ENCODE peak calls at places on chromosomes 5 and 9, in nine cellular contexts. R is stimulated activated CD8-positive, alpha-beta memory T cell treated with anti-CD3 and anti-CD28 coated beads, Interleukin-12 subunit alpha, Interleukin-12 subunit beta, amount 100 ng/mL, for 1 hour; W is AG09309; C is naive B cell; L is ovary; O is colonic mucosa; D is AG04449; N is hippocampal formation; F is stimulated activated CD4-positive, alpha-beta T cell treated with anti-CD3 and anti-CD28 coated beads, Interleukin-15, amount 100 ng/mL, for 1 hour. M is an unnamed sample.

GRCh38 chr9:94082956-94083355 is 1.3 kb upstream of the PTPDC1 start:
- DNase-seq in R (no peak), W (no peak), C (no peak), L (no peak), O (no peak), D (no peak), N (no peak), F (no peak), M (no peak)

GRCh38 chr9:36974731-36975130 is 59.3 kb downstream of the PAX5 start:
- DNase-seq in R (no peak), W (no peak), C (no peak), L (no peak), O (no peak), D (no peak), N (no peak), F (no peak), M (no peak)

GRCh38 chr5:159819671-159820411 is 96.4 kb upstream of the ADRA1B start:
- DNase-seq in R (no peak), W (no peak), C (no peak), L (peak; percentile 24), O (peak; percentile 26), D (no peak), N (no peak), F (no peak), M (no peak)

GRCh38 chr9:127543221-127543620 is 68.9 kb upstream of the STXBP1 start:
- DNase-seq in R (no peak), W (no peak), C (no peak), L (no peak), O (no peak), D (no peak), N (no peak), F (no peak), M (no peak)

GRCh38 chr5:58299266-58299665 is 160.6 kb downstream of the PLK2 start:
- DNase-seq in R (no peak), W (no peak), C (no peak), L (no peak), O (no peak), D (no peak), N (no peak), F (no peak), M (no peak)

GRCh38 chr5:163915481-163915961 is 410.1 kb downstream of the MAT2B start:
- DNase-seq in R (no peak), W (no peak), C (peak; percentile 85), L (no peak), O (peak; percentile 72), D (peak; percentile 5), N (no peak), F (no peak), M (peak; percentile 40)

GRCh38 chr9:6152824-6153223 is 62.8 kb upstream of the IL33 start:
- DNase-seq in R (no peak), W (no peak), C (no peak), L (no peak), O (no peak), D (no peak), N (no peak), F (no peak), M (no peak)

GRCh38 chr5:82622205-82622604 is 344.1 kb upstream of the RPS23 start:
- DNase-seq in R (no peak), W (no peak), C (no peak), L (no peak), O (no peak), D (no peak), N (no peak), F (no peak), M (no peak)

GRCh38 chr9:90916147-90916734 is 114.6 kb downstream of the SYK start:
- DNase-seq in R (no peak), W (no peak), C (no peak), L (no peak), O (no peak), D (no peak), N (no peak), F (no peak), M (no peak)

GRCh38 chr5:112142769-112143270 is 276.3 kb downstream of the EPB41L4A start:
- DNase-seq in R (no peak), W (peak; percentile 39), C (no peak), L (no peak), O (no peak), D (no peak), N (no peak), F (no peak), M (no peak)

GRCh38 chr5:146515473-146516150 is 378 bp downstream of the GPR151 start:
- DNase-seq in R (no peak), W (no peak), C (no peak), L (no peak), O (no peak), D (no peak), N (no peak), F (no peak), M (no peak)

GRCh38 chr9:127586537-127586936 is 25.5 kb upstream of the STXBP1 start:
- DNase-seq in R (peak; percentile 43), W (no peak), C (peak; percentile 48), L (peak; percentile 81), O (peak; percentile 89), D (no peak), N (peak; percentile 52), F (peak; percentile 36), M (peak; percentile 44)

GRCh38 chr9:132672413-132672690 is 2.1 kb downstream of the GTF3C4 start:
- DNase-seq in R (no peak), W (no peak), C (no peak), L (no peak), O (no peak), D (no peak), N (no peak), F (no peak), M (no peak)

GRCh38 chr9:91949293-91949945 is 609 bp downstream of the ROR2 start:
- DNase-seq in R (no peak), W (no peak), C (no peak), L (peak; percentile 63), O (no peak), D (no peak), N (no peak), F (no peak), M (no peak)

GRCh38 chr5:77960863-77961396 is 184.8 kb upstream of the TBCA start:
- DNase-seq in R (no peak), W (no peak), C (no peak), L (no peak), O (no peak), D (no peak), N (no peak), F (no peak), M (no peak)

GRCh38 chr5:160175438-160176218 is 53.7 kb upstream of the FABP6 start:
- DNase-seq in R (no peak), W (no peak), C (no peak), L (peak; percentile 75), O (no peak), D (no peak), N (peak; percentile 78), F (no peak), M (no peak)

GRCh38 chr9:6034954-6035353 is 19.5 kb upstream of the RANBP6 start:
- DNase-seq in R (no peak), W (no peak), C (no peak), L (no peak), O (no peak), D (no peak), N (no peak), F (no peak), M (no peak)

GRCh38 chr9:96663506-96664120 is 8.5 kb upstream of the PRXL2C start:
- DNase-seq in R (no peak), W (no peak), C (no peak), L (no peak), O (no peak), D (no peak), N (no peak), F (no peak), M (no peak)

GRCh38 chr9:108978121-108978694 is 35.1 kb downstream of the CTNNAL1 start:
- DNase-seq in R (no peak), W (no peak), C (no peak), L (no peak), O (no peak), D (no peak), N (no peak), F (no peak), M (no peak)

GRCh38 chr9:110427497-110428104 is 89.9 kb upstream of the TXNDC8 start:
- DNase-seq in R (no peak), W (no peak), C (no peak), L (peak; percentile 20), O (peak; percentile 65), D (no peak), N (peak; percentile 17), F (no peak), M (peak; percentile 11)

GRCh38 chr5:149452007-149452664 is 73.0 kb upstream of the IL17B start:
- DNase-seq in R (no peak), W (no peak), C (no peak), L (peak; percentile 60), O (peak; percentile 85), D (no peak), N (peak; percentile 20), F (no peak), M (no peak)